ENCODE peak calls at places on chromosomes 16 and 17, in seven cellular contexts. Q, H, G, A, J, B and L are unnamed samples.

GRCh38 chr16:89395150-89396142 is 94.9 kb downstream of the ANKRD11 start:
- DNase-seq in J (peak), H (no peak), B (peak), A (peak), Q (peak), G (no peak), L (peak)

GRCh38 chr17:60539807-60540206 is 13.8 kb upstream of the APPBP2 start:
- DNase-seq in Q (no peak), A (no peak), B (no peak), G (no peak), J (no peak), H (no peak), L (no peak)

GRCh38 chr17:3003401-3004149 is 59.8 kb downstream of the OR1D5 start:
- DNase-seq in H (no peak), G (no peak), B (no peak), J (no peak), A (no peak), Q (no peak), L (no peak)

GRCh38 chr16:27428035-27428785 is 26.2 kb downstream of the IL21R start:
- DNase-seq in J (no peak), G (no peak), B (no peak), Q (no peak), A (no peak), H (no peak), L (no peak)

GRCh38 chr16:54060599-54061355 is 225.8 kb downstream of the IRX3 start:
- DNase-seq in G (no peak), A (no peak), H (no peak), Q (no peak), B (no peak), J (no peak), L (no peak)

GRCh38 chr17:4436381-4436780 is 2.6 kb downstream of the SPNS3 start:
- DNase-seq in G (no peak), A (no peak), Q (no peak), J (no peak), B (no peak), H (no peak), L (no peak)

GRCh38 chr17:2233441-2233947 is 70.1 kb downstream of the SMG6 start:
- DNase-seq in A (no peak), H (no peak), Q (peak), J (peak), B (peak), G (no peak), L (peak)

GRCh38 chr17:4074831-4075495 is 67.9 kb downstream of the ZZEF1 start:
- DNase-seq in B (no peak), G (no peak), J (peak), A (peak), Q (peak), H (no peak), L (peak)

GRCh38 chr16:49021136-49021535 is 260.5 kb downstream of the CBLN1 start:
- DNase-seq in Q (no peak), J (peak), B (peak), G (no peak), H (no peak), A (peak), L (peak)

GRCh38 chr17:78307887-78308633 is 51.8 kb downstream of the SOCS3 start:
- DNase-seq in A (no peak), Q (no peak), G (no peak), H (no peak), B (no peak), J (no peak), L (no peak)

GRCh38 chr17:6099492-6099891 is 29.3 kb downstream of the WSCD1 start:
- DNase-seq in A (no peak), Q (no peak), H (no peak), B (no peak), G (no peak), J (no peak), L (no peak)

GRCh38 chr17:12081720-12082119 is 61.0 kb downstream of the MAP2K4 start:
- DNase-seq in Q (peak), H (no peak), G (no peak), A (no peak), B (no peak), J (no peak), L (no peak)

GRCh38 chr17:63930951-63931575 is 1.1 kb downstream of the CD79B start:
- DNase-seq in A (no peak), G (no peak), H (peak), Q (no peak), B (no peak), J (no peak), L (no peak)

GRCh38 chr17:60091908-60092331 is 13.2 kb upstream of the HEATR6 start:
- DNase-seq in Q (peak), J (peak), H (no peak), A (no peak), B (no peak), G (no peak), L (peak)

GRCh38 chr16:89798832-89799370 is 17.5 kb downstream of the FANCA start:
- DNase-seq in A (no peak), G (no peak), J (no peak), Q (no peak), H (no peak), B (no peak), L (no peak)

GRCh38 chr16:799948-800833 is at the start of gene GNG13:
- DNase-seq in G (no peak), A (no peak), B (no peak), Q (no peak), H (no peak), J (no peak), L (no peak)

GRCh38 chr17:14372905-14373559 is 72.2 kb downstream of the HS3ST3B1 start:
- DNase-seq in H (no peak), G (no peak), J (no peak), A (no peak), Q (no peak), B (no peak), L (no peak)

GRCh38 chr17:31497431-31497830 is 106.0 kb downstream of the RAB11FIP4 start:
- DNase-seq in B (no peak), Q (no peak), A (no peak), J (no peak), G (no peak), H (no peak), L (no peak)

GRCh38 chr17:42485680-42486079 is 27.0 kb downstream of the ATP6V0A1 start:
- DNase-seq in A (no peak), J (no peak), H (no peak), Q (peak), B (no peak), G (no peak), L (no peak)

GRCh38 chr16:55257971-55258613 is 65.9 kb upstream of the IRX6 start:
- DNase-seq in B (no peak), J (peak), A (no peak), Q (peak), G (no peak), H (peak), L (peak)

GRCh38 chr16:21097151-21097550 is 53.5 kb downstream of the DNAH3 start:
- DNase-seq in H (no peak), J (peak), Q (peak), A (no peak), G (no peak), B (peak), L (peak)

GRCh38 chr17:74089869-74090464 is 113.5 kb upstream of the RPL38 start:
- DNase-seq in Q (peak), H (peak), J (no peak), B (peak), G (peak), A (no peak), L (peak)

GRCh38 chr17:2749784-2750181 is 331 bp upstream of the CCDC92B start:
- DNase-seq in G (peak), H (peak), Q (peak), B (peak), A (peak), J (peak), L (peak)

GRCh38 chr17:55545765-55546164 is 34.5 kb upstream of the SMIM36 start:
- DNase-seq in G (no peak), B (no peak), Q (no peak), A (no peak), J (no peak), H (no peak), L (no peak)

GRCh38 chr17:64377769-64378282 is 12.8 kb downstream of the PECAM1 start:
- DNase-seq in G (no peak), J (peak), B (no peak), H (no peak), Q (peak), A (no peak), L (no peak)

GRCh38 chr16:86653289-86654006 is 75.1 kb downstream of the FOXL1 start:
- DNase-seq in A (no peak), J (peak), B (peak), G (no peak), H (no peak), Q (no peak), L (peak)

GRCh38 chr16:78705694-78706093 is 606.2 kb downstream of the WWOX start:
- DNase-seq in Q (peak), G (no peak), H (no peak), J (peak), B (no peak), A (no peak), L (no peak)

GRCh38 chr16:27107185-27107592 is 40.5 kb downstream of the C16orf82 start:
- DNase-seq in B (no peak), H (no peak), A (no peak), J (no peak), G (no peak), Q (no peak), L (no peak)

GRCh38 chr16:31071861-31072260 is 2.2 kb downstream of the ZNF668 start:
- DNase-seq in Q (peak), J (peak), B (peak), G (no peak), H (no peak), A (no peak), L (peak)

GRCh38 chr16:54935411-54936085 is 4.9 kb downstream of the IRX5 start:
- DNase-seq in A (no peak), Q (no peak), B (no peak), J (no peak), H (no peak), G (no peak), L (peak)

GRCh38 chr17:76584427-76585047 is 1.1 kb downstream of the ST6GALNAC2 start:
- DNase-seq in B (no peak), Q (no peak), A (no peak), H (no peak), G (no peak), J (no peak), L (no peak)

GRCh38 chr17:13158511-13159240 is 140.8 kb upstream of the ELAC2 start:
- DNase-seq in Q (no peak), J (peak), G (no peak), H (no peak), B (no peak), A (no peak), L (peak)

GRCh38 chr17:30922235-30922993 is 669 bp downstream of the ADAP2 start:
- DNase-seq in Q (no peak), G (no peak), A (no peak), J (no peak), H (no peak), B (no peak), L (peak)

GRCh38 chr16:81734632-81735434 is 44.3 kb upstream of the PLCG2 start:
- DNase-seq in H (no peak), B (no peak), G (no peak), Q (no peak), J (no peak), A (no peak), L (no peak)

GRCh38 chr16:75261590-75262078 is 10.2 kb upstream of the BCAR1 start:
- DNase-seq in H (no peak), Q (no peak), G (no peak), J (no peak), B (no peak), A (no peak), L (no peak)

GRCh38 chr17:32486091-32486700 is 597 bp upstream of the CDK5R1 start:
- DNase-seq in A (no peak), H (peak), Q (peak), J (peak), B (no peak), G (no peak), L (peak)